ENCODE peak calls at places on chromosomes 5 and 9, in four cellular contexts. C is fibroblast of lung, B is HepG2, K is GM12878. J is an unnamed sample.

GRCh38 chr5:132008961-132009680 is 2.3 kb downstream of the ACSL6 start:
- DNase-seq in C (no peak), B (no peak), K (no peak), J (no peak)

GRCh38 chr5:17190242-17190778 is 27.1 kb upstream of the BASP1 start:
- DNase-seq in C (peak), B (peak), K (no peak), J (peak)

GRCh38 chr5:170131235-170131634 is 25.5 kb downstream of the FOXI1 start:
- DNase-seq in C (no peak), B (no peak), K (no peak), J (no peak)

GRCh38 chr5:758698-759053 is 25.9 kb downstream of the ZDHHC11B start:
- DNase-seq in C (no peak), B (no peak), K (no peak), J (no peak)

GRCh38 chr5:82748688-82749091 is 328.5 kb downstream of the TMEM167A start:
- DNase-seq in C (no peak), B (no peak), K (no peak), J (peak)

GRCh38 chr5:31579558-31579957 is 47.5 kb downstream of the C5orf22 start:
- DNase-seq in C (no peak), B (no peak), K (no peak), J (no peak)

GRCh38 chr9:93062364-93062763 is 3.9 kb downstream of the SUSD3 start:
- DNase-seq in C (no peak), B (no peak), K (no peak), J (no peak)

GRCh38 chr9:696332-697090 is 145.0 kb upstream of the DMRT1 start:
- DNase-seq in C (peak), B (peak), K (no peak), J (no peak)

GRCh38 chr5:167726641-167727040 is 564.8 kb upstream of the WWC1 start:
- DNase-seq in C (no peak), B (no peak), K (no peak), J (no peak)

GRCh38 chr9:8809747-8810146 is 1010.2 kb upstream of the DMAC1 start:
- DNase-seq in C (no peak), B (no peak), K (no peak), J (no peak)

GRCh38 chr5:123511290-123511647 is 708 bp upstream of the CSNK1G3 start:
- DNase-seq in C (peak), B (peak), K (no peak), J (no peak)

GRCh38 chr5:170467000-170467707 is 36.7 kb upstream of the KCNIP1 start:
- DNase-seq in C (peak), B (no peak), K (no peak), J (no peak)

GRCh38 chr5:145130996-145131395 is 704.1 kb downstream of the PRELID2 start:
- DNase-seq in C (peak), B (no peak), K (no peak), J (no peak)

GRCh38 chr5:122463221-122463620 is 151.2 kb downstream of the SNCAIP start:
- DNase-seq in C (peak), B (no peak), K (no peak), J (no peak)

GRCh38 chr9:37730256-37730655 is 23.3 kb upstream of the TRMT10B start:
- DNase-seq in C (no peak), B (no peak), K (no peak), J (no peak)

GRCh38 chr5:151670953-151671636 is 15.6 kb downstream of the SPARC start:
- DNase-seq in C (no peak), B (no peak), K (no peak), J (no peak)

GRCh38 chr5:168552146-168552545 is 23.0 kb downstream of the FBLL1 start:
- DNase-seq in C (peak), B (no peak), K (no peak), J (no peak)

GRCh38 chr9:80602291-80602690 is 1030.5 kb downstream of the TLE4 start:
- DNase-seq in C (no peak), B (no peak), K (no peak), J (no peak)

GRCh38 chr5:10262995-10263394 is 12.9 kb downstream of the CCT5 start:
- DNase-seq in C (no peak), B (no peak), K (no peak), J (no peak)

GRCh38 chr5:55134053-55134722 is 25.8 kb upstream of the GPX8 start:
- DNase-seq in C (no peak), B (no peak), K (no peak), J (no peak)

GRCh38 chr9:77735515-77735914 is 87.4 kb upstream of the GNA14 start:
- DNase-seq in C (no peak), B (no peak), K (no peak), J (no peak)

GRCh38 chr5:119359737-119360413 is 4.1 kb downstream of the TNFAIP8 start:
- DNase-seq in C (no peak), B (no peak), K (no peak), J (no peak)
- H3K9ac ChIP-seq in C (no peak), B (no peak), K (peak), J (no peak)

GRCh38 chr5:6686916-6687409 is 26.3 kb upstream of the TENT4A start:
- DNase-seq in C (peak), B (peak), K (no peak), J (no peak)
- TF ChIP-seq EZH2 in C (no peak), B (no peak), K (no peak), J (no peak)

DNA sequence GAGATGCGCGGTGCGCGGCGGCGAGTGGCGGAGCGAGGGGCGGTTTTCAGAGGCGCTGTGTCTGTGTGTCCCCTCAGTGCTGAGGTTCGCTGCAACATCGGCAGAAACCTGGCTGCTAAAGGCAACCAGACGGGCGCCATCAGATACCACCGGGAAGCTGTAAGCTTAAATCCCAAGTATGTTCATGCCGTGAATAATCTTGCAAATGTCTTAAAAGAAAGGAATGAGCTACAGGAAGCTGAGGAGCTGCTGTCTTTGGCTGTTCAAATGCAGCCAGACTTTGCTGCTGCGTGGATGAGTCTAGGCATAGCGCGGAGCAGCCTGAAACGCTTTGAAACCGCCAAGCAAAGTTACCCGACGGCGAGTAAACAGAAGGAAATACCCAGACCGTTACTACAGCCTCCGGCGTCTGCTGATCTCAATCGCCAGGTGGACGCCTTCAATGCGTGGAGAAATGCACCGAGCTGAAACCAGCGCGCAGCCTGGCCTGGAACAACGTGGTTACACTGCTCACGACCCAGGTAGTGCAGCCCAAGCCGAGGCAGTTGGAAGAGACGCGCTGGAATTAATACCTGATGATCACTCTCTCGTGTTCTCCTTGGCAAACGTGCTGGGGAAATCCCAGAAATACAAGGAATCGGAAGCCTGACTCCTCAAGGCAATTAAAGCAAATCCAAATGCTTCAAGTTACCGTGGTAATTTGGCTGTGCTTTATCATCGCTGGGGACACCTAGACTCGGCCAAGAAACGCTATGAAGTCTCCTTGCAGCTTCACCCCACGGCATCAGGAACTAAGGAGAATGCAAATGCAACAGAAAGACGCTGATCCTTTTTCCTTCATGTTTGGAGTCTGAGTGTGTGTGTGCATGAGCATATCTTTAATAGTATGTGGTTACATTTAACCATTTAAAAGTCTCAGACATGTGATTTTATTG is 15.9 kb downstream of the OR2V1 start:
- DNase-seq in C (peak), B (no peak), K (no peak), J (no peak)
- H3K4me3 ChIP-seq in C (peak), B (no peak), K (no peak), J (peak)

GRCh38 chr5:147404706-147405105 is 105.2 kb downstream of the DPYSL3 start:
- DNase-seq in C (no peak), B (no peak), K (peak), J (no peak)
- H3K9ac ChIP-seq in C (no peak), B (no peak), K (no peak), J (no peak)

DNA sequence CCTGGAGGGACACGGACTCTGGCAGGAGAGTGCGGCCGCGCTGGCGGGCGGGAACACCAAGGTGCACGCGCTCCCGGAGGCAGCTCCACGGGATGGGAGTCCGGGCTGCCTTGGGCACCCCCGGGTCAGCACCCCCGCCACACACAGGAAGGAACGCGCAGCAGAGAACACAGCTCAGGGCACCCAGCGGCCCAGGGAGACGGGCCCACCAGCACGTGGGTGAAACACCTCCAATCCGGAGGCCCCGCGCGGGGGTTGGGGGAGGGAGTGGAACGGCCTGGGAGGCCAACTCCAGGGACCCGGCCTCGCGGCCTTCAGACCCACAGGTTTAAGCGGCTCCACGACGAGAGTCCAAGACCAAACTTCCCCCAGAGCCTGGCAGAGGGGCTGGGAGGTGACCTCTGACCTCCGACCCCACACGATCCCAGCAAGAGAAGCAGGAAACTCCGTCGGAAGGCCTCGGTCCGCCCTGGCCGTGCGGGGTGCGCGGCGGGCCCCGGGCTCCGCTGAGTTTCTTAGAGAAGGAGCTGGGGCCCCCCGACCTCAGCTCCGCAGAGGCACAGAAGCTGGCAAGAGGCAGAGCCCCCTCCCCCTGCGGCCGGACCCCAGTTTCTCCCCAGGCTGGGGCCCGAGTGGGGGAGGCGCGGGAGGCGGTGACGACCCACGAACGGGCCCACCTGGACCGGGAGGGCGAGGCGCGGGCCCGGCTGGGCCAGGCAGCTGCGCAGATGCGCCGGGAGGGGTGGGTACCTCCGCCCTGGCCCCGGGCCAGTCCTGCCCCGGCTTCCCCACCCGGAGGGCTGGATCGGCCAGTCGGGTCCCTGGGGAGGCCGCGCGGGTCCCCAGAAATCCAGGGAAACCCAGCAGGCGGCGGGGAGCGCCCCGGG is 851 bp downstream of the NACC2 start:
- DNase-seq in C (peak), B (peak), K (no peak), J (no peak)
- TF ChIP-seq EZH2 in C (no peak), B (no peak), K (no peak), J (no peak)

GRCh38 chr9:72951043-72951442 is 1.8 kb downstream of the ALDH1A1 start:
- DNase-seq in C (no peak), B (peak), K (no peak), J (no peak)
- H3K4me3 ChIP-seq in C (peak), B (peak), K (no peak), J (peak)